ENCODE peak calls at places on chromosomes 4 and X, in four cellular contexts. One of them, this sample, is unnamed.

GRCh38 chr4:168150651-168151050 is 58.3 kb downstream of the ANXA10 start:
- DNase-seq in WERI-Rb-1: no peak
- DNase-seq in colonic mucosa: no peak
- DNase-seq in choroid plexus epithelial cell: peak
- DNase-seq in this sample: no peak

GRCh38 chr4:187268940-187269339 is 545.3 kb upstream of the FAT1 start:
- DNase-seq in WERI-Rb-1: no peak
- DNase-seq in colonic mucosa: no peak
- DNase-seq in choroid plexus epithelial cell: peak
- DNase-seq in this sample: no peak

GRCh38 chrX:104972737-104973136 is 247.8 kb downstream of the TEX13A start:
- DNase-seq in WERI-Rb-1: no peak
- DNase-seq in colonic mucosa: no peak
- DNase-seq in choroid plexus epithelial cell: no peak
- DNase-seq in this sample: no peak

GRCh38 chrX:8179653-8180052 is 8.6 kb upstream of the VCX2 start:
- DNase-seq in WERI-Rb-1: no peak
- DNase-seq in colonic mucosa: no peak
- DNase-seq in choroid plexus epithelial cell: peak
- DNase-seq in this sample: no peak

GRCh38 chr4:168832746-168833575 is 177.1 kb downstream of the CBR4 start:
- DNase-seq in WERI-Rb-1: peak
- DNase-seq in colonic mucosa: peak
- DNase-seq in choroid plexus epithelial cell: no peak
- DNase-seq in this sample: peak

GRCh38 chrX:128021566-128021965 is 30.6 kb downstream of the ACTRT1 start:
- DNase-seq in WERI-Rb-1: no peak
- DNase-seq in colonic mucosa: no peak
- DNase-seq in choroid plexus epithelial cell: no peak
- DNase-seq in this sample: no peak

GRCh38 chr4:107951551-107951950 is 20.2 kb downstream of the CYP2U1 start:
- DNase-seq in WERI-Rb-1: no peak
- DNase-seq in colonic mucosa: no peak
- DNase-seq in choroid plexus epithelial cell: peak
- DNase-seq in this sample: no peak

GRCh38 chrX:129706395-129707072 is 32.2 kb upstream of the XPNPEP2 start:
- DNase-seq in WERI-Rb-1: no peak
- DNase-seq in colonic mucosa: no peak
- DNase-seq in choroid plexus epithelial cell: peak
- DNase-seq in this sample: peak

GRCh38 chr4:38612996-38613395 is 51.0 kb upstream of the KLF3 start:
- DNase-seq in WERI-Rb-1: no peak
- DNase-seq in colonic mucosa: no peak
- DNase-seq in choroid plexus epithelial cell: peak
- DNase-seq in this sample: no peak

GRCh38 chr4:20159516-20159915 is 92.2 kb upstream of the SLIT2 start:
- DNase-seq in WERI-Rb-1: peak
- DNase-seq in colonic mucosa: no peak
- DNase-seq in choroid plexus epithelial cell: no peak
- DNase-seq in this sample: no peak

DNA sequence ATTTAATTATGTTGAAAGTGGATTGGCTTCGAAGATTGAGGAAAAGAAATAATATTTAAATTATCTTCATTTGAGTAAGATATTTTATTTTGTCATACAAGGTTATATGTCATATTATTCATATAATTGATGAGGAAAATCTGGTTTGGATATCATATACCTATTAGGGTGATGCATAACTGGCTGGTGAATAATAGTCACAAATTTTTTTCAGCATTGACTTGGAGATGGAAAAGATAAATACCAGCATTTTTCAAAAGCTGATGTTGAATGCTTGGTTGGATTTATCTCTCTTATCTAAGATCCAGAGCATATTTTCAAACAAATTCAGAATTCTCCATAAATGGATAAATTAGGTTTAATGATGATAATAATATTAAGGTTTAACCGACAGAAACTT is 93.5 kb upstream of the SLIT2 start:
- DNase-seq in WERI-Rb-1: no peak
- DNase-seq in colonic mucosa: no peak
- DNase-seq in choroid plexus epithelial cell: no peak
- DNase-seq in this sample: no peak
- TF ChIP-seq CTCF in WERI-Rb-1: no peak
- TF ChIP-seq CTCF in colonic mucosa: no peak
- TF ChIP-seq CTCF in choroid plexus epithelial cell: no peak
- TF ChIP-seq CTCF in this sample: no peak

GRCh38 chrX:153580700-153581386 is 18.1 kb downstream of the CCNQ start:
- DNase-seq in WERI-Rb-1: peak
- DNase-seq in colonic mucosa: no peak
- DNase-seq in choroid plexus epithelial cell: no peak
- DNase-seq in this sample: peak

GRCh38 chrX:153578200-153578835 is 20.6 kb downstream of the CCNQ start:
- DNase-seq in WERI-Rb-1: no peak
- DNase-seq in colonic mucosa: no peak
- DNase-seq in choroid plexus epithelial cell: peak
- DNase-seq in this sample: no peak

GRCh38 chrX:153573999-153574398 is 24.9 kb downstream of the CCNQ start:
- DNase-seq in WERI-Rb-1: no peak
- DNase-seq in colonic mucosa: no peak
- DNase-seq in choroid plexus epithelial cell: no peak
- DNase-seq in this sample: no peak

GRCh38 chrX:153576239-153576870 is 22.6 kb downstream of the CCNQ start:
- DNase-seq in WERI-Rb-1: no peak
- DNase-seq in colonic mucosa: no peak
- DNase-seq in choroid plexus epithelial cell: no peak
- DNase-seq in this sample: no peak

DNA sequence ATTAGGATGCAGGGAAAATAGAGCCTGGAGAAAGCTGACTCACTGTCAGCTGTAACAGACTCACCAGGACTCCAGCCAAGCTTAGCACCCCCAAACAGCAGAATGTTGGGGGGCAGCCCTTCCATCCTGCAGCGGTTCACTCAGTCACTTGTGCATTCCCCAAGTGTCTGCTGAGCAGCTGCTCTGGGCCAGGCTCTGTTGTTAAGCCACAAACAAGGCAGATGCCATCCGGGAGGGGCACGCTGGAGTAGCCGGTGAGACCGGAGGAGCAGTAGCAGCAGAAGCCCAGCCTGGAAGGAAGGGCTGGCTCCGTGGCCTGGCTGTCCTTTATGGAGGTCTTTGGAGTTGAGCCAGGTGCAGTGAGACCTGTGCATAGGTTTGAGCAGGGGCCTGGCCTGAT is 22.0 kb downstream of the CCNQ start:
- DNase-seq in WERI-Rb-1: peak
- DNase-seq in colonic mucosa: no peak
- DNase-seq in choroid plexus epithelial cell: no peak
- DNase-seq in this sample: no peak
- TF ChIP-seq CTCF in WERI-Rb-1: no peak
- TF ChIP-seq CTCF in colonic mucosa: no peak
- TF ChIP-seq CTCF in choroid plexus epithelial cell: no peak
- TF ChIP-seq CTCF in this sample: no peak

GRCh38 chr4:146096374-146096773 is 79.1 kb upstream of the LSM6 start:
- DNase-seq in WERI-Rb-1: no peak
- DNase-seq in colonic mucosa: no peak
- DNase-seq in choroid plexus epithelial cell: no peak
- DNase-seq in this sample: no peak

GRCh38 chr4:146095867-146096266 is 79.7 kb upstream of the LSM6 start:
- DNase-seq in WERI-Rb-1: no peak
- DNase-seq in colonic mucosa: peak
- DNase-seq in choroid plexus epithelial cell: no peak
- DNase-seq in this sample: no peak

GRCh38 chr4:146098978-146099377 is 76.5 kb upstream of the LSM6 start:
- DNase-seq in WERI-Rb-1: no peak
- DNase-seq in colonic mucosa: no peak
- DNase-seq in choroid plexus epithelial cell: no peak
- DNase-seq in this sample: no peak

GRCh38 chr4:146098397-146098796 is 77.1 kb upstream of the LSM6 start:
- DNase-seq in WERI-Rb-1: no peak
- DNase-seq in colonic mucosa: no peak
- DNase-seq in choroid plexus epithelial cell: no peak
- DNase-seq in this sample: no peak

GRCh38 chr4:146099585-146099984 is 75.9 kb upstream of the LSM6 start:
- DNase-seq in WERI-Rb-1: no peak
- DNase-seq in colonic mucosa: no peak
- DNase-seq in choroid plexus epithelial cell: no peak
- DNase-seq in this sample: no peak
- TF ChIP-seq CTCF in WERI-Rb-1: no peak
- TF ChIP-seq CTCF in colonic mucosa: no peak
- TF ChIP-seq CTCF in choroid plexus epithelial cell: no peak
- TF ChIP-seq CTCF in this sample: no peak

DNA sequence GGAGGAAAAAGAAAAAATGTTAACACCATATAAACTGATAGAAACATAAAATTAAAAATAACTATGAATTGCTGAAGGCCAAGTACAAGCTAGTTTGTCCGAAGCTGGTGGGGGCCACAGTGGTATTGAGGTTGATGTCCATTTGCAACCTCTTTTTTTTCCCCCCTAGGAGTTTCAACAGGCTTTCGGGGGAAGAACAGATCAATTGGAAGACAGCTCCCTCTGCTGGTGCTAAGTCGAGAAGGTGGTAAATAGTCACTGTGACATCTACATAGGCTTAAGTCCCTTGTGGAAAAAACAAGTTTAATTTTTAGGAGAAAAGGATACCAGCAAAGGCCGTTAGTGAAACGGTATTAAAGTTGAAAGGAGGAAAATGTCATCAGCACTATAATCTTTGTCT is 115.7 kb upstream of the ZXDA start:
- DNase-seq in WERI-Rb-1: peak
- DNase-seq in colonic mucosa: peak
- DNase-seq in choroid plexus epithelial cell: peak
- DNase-seq in this sample: peak
- TF ChIP-seq CTCF in WERI-Rb-1: peak
- TF ChIP-seq CTCF in colonic mucosa: peak
- TF ChIP-seq CTCF in choroid plexus epithelial cell: peak
- TF ChIP-seq CTCF in this sample: no peak

DNA sequence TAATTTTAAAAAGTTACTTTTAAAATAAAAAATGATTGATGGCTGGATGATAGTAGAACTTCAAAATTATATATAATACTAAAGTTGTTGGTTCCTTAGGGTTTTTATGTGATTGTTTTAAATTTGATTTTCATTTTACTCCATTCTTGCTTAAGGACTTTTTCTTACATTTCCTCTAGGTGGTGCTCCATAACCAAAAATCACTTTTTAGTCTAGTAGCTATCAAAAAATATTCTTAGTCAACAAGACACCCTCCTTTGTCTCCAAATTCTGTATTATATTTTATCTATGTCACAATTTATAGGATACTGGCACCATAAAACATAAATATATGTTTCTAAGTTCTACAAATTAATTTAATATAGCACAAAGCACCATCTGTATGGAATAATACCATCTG is 67.2 kb upstream of the BRWD3 start:
- DNase-seq in WERI-Rb-1: no peak
- DNase-seq in colonic mucosa: no peak
- DNase-seq in choroid plexus epithelial cell: peak
- DNase-seq in this sample: no peak
- TF ChIP-seq CTCF in WERI-Rb-1: peak
- TF ChIP-seq CTCF in colonic mucosa: no peak
- TF ChIP-seq CTCF in choroid plexus epithelial cell: peak
- TF ChIP-seq CTCF in this sample: no peak

GRCh38 chrX:66022742-66023725 is 16.8 kb downstream of the VSIG4 start:
- DNase-seq in WERI-Rb-1: no peak
- DNase-seq in colonic mucosa: no peak
- DNase-seq in choroid plexus epithelial cell: no peak
- DNase-seq in this sample: no peak
- TF ChIP-seq CTCF in WERI-Rb-1: no peak
- TF ChIP-seq CTCF in colonic mucosa: no peak
- TF ChIP-seq CTCF in choroid plexus epithelial cell: no peak
- TF ChIP-seq CTCF in this sample: no peak

DNA sequence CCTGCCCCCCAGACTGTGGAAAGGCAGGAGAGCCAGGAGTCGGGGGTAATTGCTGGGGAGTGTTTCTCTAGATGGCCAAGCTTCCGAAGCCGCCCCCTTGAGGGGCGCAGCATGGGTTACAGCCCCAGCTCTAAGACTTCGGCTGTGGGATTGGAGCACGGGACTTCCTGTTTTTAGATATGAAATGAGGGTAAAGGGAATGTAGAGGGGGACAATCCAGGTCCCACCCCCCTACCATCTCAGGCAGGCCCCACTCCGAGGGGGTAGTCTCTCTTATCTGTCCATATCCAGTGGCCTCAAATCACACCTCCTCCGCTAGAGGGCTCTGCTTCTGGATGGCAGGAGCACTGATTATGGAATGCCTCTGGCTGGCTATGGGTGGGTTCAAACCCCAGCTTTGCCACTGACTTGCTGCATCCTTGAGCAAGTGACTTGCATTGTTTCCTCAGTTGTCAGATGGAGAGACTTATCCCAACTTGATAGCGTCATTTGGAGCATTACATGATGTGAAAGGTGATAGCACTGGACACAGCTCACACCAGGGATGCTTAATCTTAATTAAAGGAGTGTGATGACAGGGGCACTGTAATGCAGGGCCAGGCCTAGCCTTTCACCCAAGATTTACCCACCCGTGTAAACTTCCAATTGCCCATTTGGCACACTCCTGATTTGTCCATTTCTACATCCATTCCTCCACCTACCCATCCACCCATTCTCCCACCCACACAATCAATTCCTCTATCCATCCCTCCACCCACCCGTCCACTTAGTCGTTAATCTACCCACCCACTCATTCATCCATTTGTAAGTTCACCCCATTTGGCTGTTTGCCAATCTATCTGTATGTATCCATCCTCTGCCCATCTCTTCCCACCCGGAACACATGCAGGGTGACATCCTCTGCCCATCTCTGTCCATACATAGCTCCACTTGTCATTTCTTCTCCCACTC is 845 bp upstream of the KCND1 start:
- DNase-seq in WERI-Rb-1: peak
- DNase-seq in colonic mucosa: peak
- DNase-seq in choroid plexus epithelial cell: peak
- DNase-seq in this sample: peak
- TF ChIP-seq CTCF in WERI-Rb-1: peak
- TF ChIP-seq CTCF in colonic mucosa: peak
- TF ChIP-seq CTCF in choroid plexus epithelial cell: peak
- TF ChIP-seq CTCF in this sample: peak

This sample was measured in Calu3.